ENCODE peak calls at places on chromosomes 7 and 10, in eight cellular contexts. One of them, this sample, is unnamed.

GRCh38 chr7:44449531-44449930 is 40.9 kb downstream of the NUDCD3 start:
- DNase-seq in CD8-positive, alpha-beta T cell: no peak
- DNase-seq in endothelial cell of umbilical vein: no peak
- DNase-seq in fibroblast of lung: peak; percentile 61
- DNase-seq in left ventricle myocardium inferior: no peak
- DNase-seq in mammary epithelial cell: no peak
- DNase-seq in MM.1S: no peak
- DNase-seq in PC-3: no peak
- DNase-seq in this sample: no peak

GRCh38 chr10:96415896-96416554 is 57.2 kb upstream of the OPALIN start:
- DNase-seq in CD8-positive, alpha-beta T cell: no peak
- DNase-seq in endothelial cell of umbilical vein: no peak
- DNase-seq in fibroblast of lung: no peak
- DNase-seq in left ventricle myocardium inferior: no peak
- DNase-seq in mammary epithelial cell: peak; percentile 16
- DNase-seq in MM.1S: no peak
- DNase-seq in PC-3: no peak
- DNase-seq in this sample: no peak

GRCh38 chr10:29648983-29649268 is 14.2 kb upstream of the SVIL start:
- DNase-seq in CD8-positive, alpha-beta T cell: no peak
- DNase-seq in endothelial cell of umbilical vein: peak; percentile 36
- DNase-seq in fibroblast of lung: peak; percentile 63
- DNase-seq in left ventricle myocardium inferior: no peak
- DNase-seq in mammary epithelial cell: no peak
- DNase-seq in MM.1S: no peak
- DNase-seq in PC-3: peak; percentile 29
- DNase-seq in this sample: no peak

GRCh38 chr10:103667390-103667789 is 173.9 kb downstream of the NEURL1 start:
- DNase-seq in CD8-positive, alpha-beta T cell: no peak
- DNase-seq in endothelial cell of umbilical vein: no peak
- DNase-seq in fibroblast of lung: peak; percentile 79
- DNase-seq in left ventricle myocardium inferior: no peak
- DNase-seq in mammary epithelial cell: no peak
- DNase-seq in MM.1S: no peak
- DNase-seq in PC-3: no peak
- DNase-seq in this sample: no peak

GRCh38 chr10:14063531-14064317 is 267.0 kb downstream of the FRMD4A start:
- DNase-seq in CD8-positive, alpha-beta T cell: no peak
- DNase-seq in endothelial cell of umbilical vein: no peak
- DNase-seq in fibroblast of lung: peak; percentile 91
- DNase-seq in left ventricle myocardium inferior: no peak
- DNase-seq in mammary epithelial cell: no peak
- DNase-seq in MM.1S: no peak
- DNase-seq in PC-3: no peak
- DNase-seq in this sample: no peak

GRCh38 chr10:95297402-95297801 is 6.6 kb upstream of the PDLIM1 start:
- DNase-seq in CD8-positive, alpha-beta T cell: no peak
- DNase-seq in endothelial cell of umbilical vein: no peak
- DNase-seq in fibroblast of lung: no peak
- DNase-seq in left ventricle myocardium inferior: no peak
- DNase-seq in mammary epithelial cell: no peak
- DNase-seq in MM.1S: peak; percentile 66
- DNase-seq in PC-3: no peak
- DNase-seq in this sample: no peak

GRCh38 chr10:79562135-79562756 is 2.0 kb upstream of the SFTPA2 start:
- DNase-seq in CD8-positive, alpha-beta T cell: peak; percentile 51
- DNase-seq in endothelial cell of umbilical vein: peak; percentile 56
- DNase-seq in fibroblast of lung: peak; percentile 56
- DNase-seq in left ventricle myocardium inferior: peak; percentile 55
- DNase-seq in mammary epithelial cell: peak; percentile 27
- DNase-seq in MM.1S: peak; percentile 77
- DNase-seq in PC-3: no peak
- DNase-seq in this sample: peak; percentile 39

GRCh38 chr10:30227481-30227880 is 121.6 kb downstream of the MTPAP start:
- DNase-seq in CD8-positive, alpha-beta T cell: no peak
- DNase-seq in endothelial cell of umbilical vein: no peak
- DNase-seq in fibroblast of lung: no peak
- DNase-seq in left ventricle myocardium inferior: peak; percentile 28
- DNase-seq in mammary epithelial cell: no peak
- DNase-seq in MM.1S: no peak
- DNase-seq in PC-3: peak; percentile 20
- DNase-seq in this sample: no peak

GRCh38 chr7:24601600-24601999 is 28.3 kb downstream of the PALS2 start:
- DNase-seq in CD8-positive, alpha-beta T cell: no peak
- DNase-seq in endothelial cell of umbilical vein: no peak
- DNase-seq in fibroblast of lung: peak; percentile 8
- DNase-seq in left ventricle myocardium inferior: no peak
- DNase-seq in mammary epithelial cell: no peak
- DNase-seq in MM.1S: no peak
- DNase-seq in PC-3: no peak
- DNase-seq in this sample: no peak

GRCh38 chr7:108290344-108291134 is 160.4 kb upstream of the LAMB4 start:
- DNase-seq in CD8-positive, alpha-beta T cell: no peak
- DNase-seq in endothelial cell of umbilical vein: no peak
- DNase-seq in fibroblast of lung: peak; percentile 42
- DNase-seq in left ventricle myocardium inferior: no peak
- DNase-seq in mammary epithelial cell: no peak
- DNase-seq in MM.1S: no peak
- DNase-seq in PC-3: no peak
- DNase-seq in this sample: no peak

GRCh38 chr10:3803884-3804741 is 19.1 kb upstream of the KLF6 start:
- DNase-seq in CD8-positive, alpha-beta T cell: peak; percentile 69
- DNase-seq in endothelial cell of umbilical vein: peak; percentile 56
- DNase-seq in fibroblast of lung: no peak
- DNase-seq in left ventricle myocardium inferior: no peak
- DNase-seq in mammary epithelial cell: no peak
- DNase-seq in MM.1S: no peak
- DNase-seq in PC-3: no peak
- DNase-seq in this sample: no peak

GRCh38 chr7:143980746-143981510 is 19.2 kb upstream of the OR6B1 start:
- DNase-seq in CD8-positive, alpha-beta T cell: no peak
- DNase-seq in endothelial cell of umbilical vein: no peak
- DNase-seq in fibroblast of lung: no peak
- DNase-seq in left ventricle myocardium inferior: no peak
- DNase-seq in mammary epithelial cell: peak; percentile 31
- DNase-seq in MM.1S: no peak
- DNase-seq in PC-3: no peak
- DNase-seq in this sample: peak; percentile 26

GRCh38 chr10:84241185-84241790 is at the start of gene LRIT1:
- DNase-seq in CD8-positive, alpha-beta T cell: no peak
- DNase-seq in endothelial cell of umbilical vein: no peak
- DNase-seq in fibroblast of lung: no peak
- DNase-seq in left ventricle myocardium inferior: no peak
- DNase-seq in mammary epithelial cell: no peak
- DNase-seq in MM.1S: no peak
- DNase-seq in PC-3: no peak
- DNase-seq in this sample: no peak

GRCh38 chr7:27899601-27900000 is 159.6 kb downstream of the TAX1BP1 start:
- DNase-seq in CD8-positive, alpha-beta T cell: peak; percentile 6
- DNase-seq in endothelial cell of umbilical vein: no peak
- DNase-seq in fibroblast of lung: no peak
- DNase-seq in left ventricle myocardium inferior: no peak
- DNase-seq in mammary epithelial cell: no peak
- DNase-seq in MM.1S: no peak
- DNase-seq in PC-3: no peak
- DNase-seq in this sample: no peak

GRCh38 chr10:78292987-78293865 is 259.6 kb downstream of the RPS24 start:
- DNase-seq in CD8-positive, alpha-beta T cell: no peak
- DNase-seq in endothelial cell of umbilical vein: no peak
- DNase-seq in fibroblast of lung: peak; percentile 6
- DNase-seq in left ventricle myocardium inferior: no peak
- DNase-seq in mammary epithelial cell: no peak
- DNase-seq in MM.1S: no peak
- DNase-seq in PC-3: no peak
- DNase-seq in this sample: no peak

GRCh38 chr10:43691503-43691902 is 42.8 kb upstream of the ZNF32 start:
- DNase-seq in CD8-positive, alpha-beta T cell: no peak
- DNase-seq in endothelial cell of umbilical vein: no peak
- DNase-seq in fibroblast of lung: peak; percentile 11
- DNase-seq in left ventricle myocardium inferior: no peak
- DNase-seq in mammary epithelial cell: no peak
- DNase-seq in MM.1S: no peak
- DNase-seq in PC-3: peak; percentile 26
- DNase-seq in this sample: no peak

GRCh38 chr10:43336641-43337318 is 34.7 kb upstream of the FXYD4 start:
- DNase-seq in CD8-positive, alpha-beta T cell: no peak
- DNase-seq in endothelial cell of umbilical vein: no peak
- DNase-seq in fibroblast of lung: no peak
- DNase-seq in left ventricle myocardium inferior: no peak
- DNase-seq in mammary epithelial cell: no peak
- DNase-seq in MM.1S: no peak
- DNase-seq in PC-3: no peak
- DNase-seq in this sample: no peak

GRCh38 chr7:158840604-158841003 is 11.3 kb upstream of the ESYT2 start:
- DNase-seq in CD8-positive, alpha-beta T cell: no peak
- DNase-seq in endothelial cell of umbilical vein: no peak
- DNase-seq in fibroblast of lung: no peak
- DNase-seq in left ventricle myocardium inferior: no peak
- DNase-seq in mammary epithelial cell: no peak
- DNase-seq in MM.1S: no peak
- DNase-seq in PC-3: no peak
- DNase-seq in this sample: no peak

GRCh38 chr7:815284-816216 is 16.7 kb upstream of the SUN1 start:
- DNase-seq in CD8-positive, alpha-beta T cell: no peak
- DNase-seq in endothelial cell of umbilical vein: peak; percentile 20
- DNase-seq in fibroblast of lung: no peak
- DNase-seq in left ventricle myocardium inferior: no peak
- DNase-seq in mammary epithelial cell: no peak
- DNase-seq in MM.1S: no peak
- DNase-seq in PC-3: peak; percentile 27
- DNase-seq in this sample: no peak

GRCh38 chr7:140923358-140924006 is 1.2 kb downstream of the BRAF start:
- DNase-seq in CD8-positive, alpha-beta T cell: no peak
- DNase-seq in endothelial cell of umbilical vein: peak; percentile 45
- DNase-seq in fibroblast of lung: peak; percentile 21
- DNase-seq in left ventricle myocardium inferior: no peak
- DNase-seq in mammary epithelial cell: peak; percentile 31
- DNase-seq in MM.1S: no peak
- DNase-seq in PC-3: peak; percentile 9
- DNase-seq in this sample: no peak

GRCh38 chr10:101136007-101136707 is 5.1 kb downstream of the TLX1 start:
- DNase-seq in CD8-positive, alpha-beta T cell: no peak
- DNase-seq in endothelial cell of umbilical vein: no peak
- DNase-seq in fibroblast of lung: no peak
- DNase-seq in left ventricle myocardium inferior: no peak
- DNase-seq in mammary epithelial cell: no peak
- DNase-seq in MM.1S: no peak
- DNase-seq in PC-3: peak; percentile 15
- DNase-seq in this sample: no peak

GRCh38 chr10:58963101-58963534 is 213.3 kb upstream of the PHYHIPL start:
- DNase-seq in CD8-positive, alpha-beta T cell: no peak
- DNase-seq in endothelial cell of umbilical vein: no peak
- DNase-seq in fibroblast of lung: no peak
- DNase-seq in left ventricle myocardium inferior: no peak
- DNase-seq in mammary epithelial cell: no peak
- DNase-seq in MM.1S: no peak
- DNase-seq in PC-3: peak; percentile 42
- DNase-seq in this sample: no peak

GRCh38 chr10:46310143-46310514 is 23.3 kb downstream of the ANTXRL start:
- DNase-seq in CD8-positive, alpha-beta T cell: no peak
- DNase-seq in endothelial cell of umbilical vein: no peak
- DNase-seq in fibroblast of lung: no peak
- DNase-seq in left ventricle myocardium inferior: no peak
- DNase-seq in mammary epithelial cell: no peak
- DNase-seq in MM.1S: no peak
- DNase-seq in PC-3: no peak
- DNase-seq in this sample: no peak

GRCh38 chr10:9579110-9579705 is 1438.5 kb upstream of the CELF2 start:
- DNase-seq in CD8-positive, alpha-beta T cell: no peak
- DNase-seq in endothelial cell of umbilical vein: no peak
- DNase-seq in fibroblast of lung: peak; percentile 63
- DNase-seq in left ventricle myocardium inferior: no peak
- DNase-seq in mammary epithelial cell: no peak
- DNase-seq in MM.1S: no peak
- DNase-seq in PC-3: no peak
- DNase-seq in this sample: no peak

DNA sequence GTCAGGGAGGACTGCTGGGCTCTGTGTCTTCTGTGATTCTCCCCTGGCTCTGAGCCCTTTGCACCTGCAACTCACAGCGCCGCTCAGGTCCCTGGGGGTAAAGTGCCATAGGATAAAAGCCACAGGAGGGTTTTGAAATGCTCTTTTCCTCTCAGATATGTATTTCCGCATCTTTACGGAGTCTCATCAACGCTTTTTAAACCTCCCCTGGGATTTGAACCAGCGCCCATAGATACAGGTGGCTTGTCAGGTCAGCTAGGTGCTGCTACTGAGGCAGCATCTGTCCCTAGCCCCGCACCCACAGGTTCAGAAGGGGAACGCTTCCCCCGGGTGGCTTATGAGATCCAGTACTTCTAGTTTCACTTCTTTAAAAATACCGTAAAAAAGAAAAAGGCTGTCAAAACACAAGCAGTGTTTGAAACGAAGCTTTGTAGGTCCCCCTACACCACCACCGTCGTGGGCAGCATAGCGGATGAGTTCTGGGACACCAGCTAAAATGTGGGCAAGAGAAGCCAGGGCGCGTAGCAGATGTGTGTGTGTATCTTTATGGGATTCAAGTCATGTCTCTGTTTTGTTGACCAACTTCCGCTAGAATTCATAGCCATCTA is 173.5 kb downstream of the CUX1 start:
- DNase-seq in CD8-positive, alpha-beta T cell: no peak
- DNase-seq in endothelial cell of umbilical vein: no peak
- DNase-seq in fibroblast of lung: no peak
- DNase-seq in left ventricle myocardium inferior: no peak
- DNase-seq in mammary epithelial cell: no peak
- DNase-seq in MM.1S: peak; percentile 84
- DNase-seq in PC-3: no peak
- DNase-seq in this sample: no peak
- TF ChIP-seq CTCF in CD8-positive, alpha-beta T cell: no peak
- TF ChIP-seq CTCF in endothelial cell of umbilical vein: no peak
- TF ChIP-seq CTCF in fibroblast of lung: no peak
- TF ChIP-seq CTCF in left ventricle myocardium inferior: no peak
- TF ChIP-seq CTCF in mammary epithelial cell: no peak
- TF ChIP-seq CTCF in MM.1S: peak; percentile 15
- TF ChIP-seq CTCF in PC-3: no peak
- TF ChIP-seq CTCF in this sample: no peak

GRCh38 chr7:78299088-78299487 is 500.5 kb downstream of the PHTF2 start:
- DNase-seq in CD8-positive, alpha-beta T cell: no peak
- DNase-seq in endothelial cell of umbilical vein: no peak
- DNase-seq in fibroblast of lung: no peak
- DNase-seq in left ventricle myocardium inferior: no peak
- DNase-seq in mammary epithelial cell: no peak
- DNase-seq in MM.1S: no peak
- DNase-seq in PC-3: no peak
- DNase-seq in this sample: no peak
- H3K27ac ChIP-seq in CD8-positive, alpha-beta T cell: no peak overlapping the region
- H3K27ac ChIP-seq in endothelial cell of umbilical vein: no peak overlapping the region
- H3K27ac ChIP-seq in fibroblast of lung: no peak overlapping the region
- H3K27ac ChIP-seq in left ventricle myocardium inferior: no peak overlapping the region
- H3K27ac ChIP-seq in mammary epithelial cell: no peak overlapping the region
- H3K27ac ChIP-seq in MM.1S: no peak overlapping the region
- H3K27ac ChIP-seq in PC-3: no peak overlapping the region
- H3K27ac ChIP-seq in this sample: no peak overlapping the region

GRCh38 chr7:83836028-83836427 is 187.1 kb upstream of the SEMA3E start:
- DNase-seq in CD8-positive, alpha-beta T cell: no peak
- DNase-seq in endothelial cell of umbilical vein: no peak
- DNase-seq in fibroblast of lung: no peak
- DNase-seq in left ventricle myocardium inferior: no peak
- DNase-seq in mammary epithelial cell: no peak
- DNase-seq in MM.1S: no peak
- DNase-seq in PC-3: no peak
- DNase-seq in this sample: no peak
- H3K4me1 ChIP-seq in CD8-positive, alpha-beta T cell: no peaks in the 10 kb centered on the region
- H3K4me1 ChIP-seq in endothelial cell of umbilical vein: no peaks in the 10 kb centered on the region
- H3K4me1 ChIP-seq in fibroblast of lung: no peaks in the 10 kb centered on the region
- H3K4me1 ChIP-seq in left ventricle myocardium inferior: no peaks in the 10 kb centered on the region
- H3K4me1 ChIP-seq in mammary epithelial cell: no peaks in the 10 kb centered on the region
- H3K4me1 ChIP-seq in MM.1S: peaks cover 5% of the 10 kb centered on the region
- H3K4me1 ChIP-seq in PC-3: no peaks in the 10 kb centered on the region
- H3K4me1 ChIP-seq in this sample: no peaks in the 10 kb centered on the region

GRCh38 chr10:114387784-114388183 is 16.5 kb downstream of the AFAP1L2 start:
- DNase-seq in CD8-positive, alpha-beta T cell: no peak
- DNase-seq in endothelial cell of umbilical vein: no peak
- DNase-seq in fibroblast of lung: no peak
- DNase-seq in left ventricle myocardium inferior: no peak
- DNase-seq in mammary epithelial cell: no peak
- DNase-seq in MM.1S: no peak
- DNase-seq in PC-3: no peak
- DNase-seq in this sample: no peak
- TF ChIP-seq CTCF in CD8-positive, alpha-beta T cell: no peak
- TF ChIP-seq CTCF in endothelial cell of umbilical vein: no peak
- TF ChIP-seq CTCF in fibroblast of lung: no peak
- TF ChIP-seq CTCF in left ventricle myocardium inferior: no peak
- TF ChIP-seq CTCF in mammary epithelial cell: no peak
- TF ChIP-seq CTCF in MM.1S: no peak
- TF ChIP-seq CTCF in PC-3: peak; percentile 14
- TF ChIP-seq CTCF in this sample: no peak

This sample was measured in foreskin keratinocyte.